ENCODE peak calls at places on chromosome 5, in four cellular contexts. One of them, this sample, is unnamed. For H3K4me1, the result is how much of the 10 kb centered on the place peaks cover.

GRCh38 chr5:66603164-66603563 is 7.0 kb downstream of the MAST4 start:
- DNase-seq in heart left ventricle: no peak
- DNase-seq in PC-9: no peak
- DNase-seq in stomach: no peak
- DNase-seq in this sample: no peak

GRCh38 chr5:27682600-27682999 is 644.2 kb upstream of the CDH9 start:
- DNase-seq in heart left ventricle: no peak
- DNase-seq in PC-9: no peak
- DNase-seq in stomach: no peak
- DNase-seq in this sample: no peak

GRCh38 chr5:143717400-143717799 is 94.6 kb upstream of the HMHB1 start:
- DNase-seq in heart left ventricle: no peak
- DNase-seq in PC-9: no peak
- DNase-seq in stomach: no peak
- DNase-seq in this sample: peak

GRCh38 chr5:2206244-2207108 is 323.8 kb upstream of the IRX4 start:
- DNase-seq in heart left ventricle: no peak
- DNase-seq in PC-9: no peak
- DNase-seq in stomach: no peak
- DNase-seq in this sample: no peak

GRCh38 chr5:16776611-16777251 is 159.4 kb downstream of the MYO10 start:
- DNase-seq in heart left ventricle: peak
- DNase-seq in PC-9: no peak
- DNase-seq in stomach: no peak
- DNase-seq in this sample: peak

GRCh38 chr5:30405821-30406220 is 787.7 kb upstream of the CDH6 start:
- DNase-seq in heart left ventricle: no peak
- DNase-seq in PC-9: no peak
- DNase-seq in stomach: no peak
- DNase-seq in this sample: peak

GRCh38 chr5:156922207-156922792 is 40.7 kb downstream of the TIMD4 start:
- DNase-seq in heart left ventricle: no peak
- DNase-seq in PC-9: no peak
- DNase-seq in stomach: no peak
- DNase-seq in this sample: no peak

GRCh38 chr5:127909078-127909477 is 174.5 kb upstream of the SLC12A2 start:
- DNase-seq in heart left ventricle: no peak
- DNase-seq in PC-9: peak
- DNase-seq in stomach: no peak
- DNase-seq in this sample: no peak

GRCh38 chr5:90488791-90489190 is 14.1 kb downstream of the POLR3G start:
- DNase-seq in heart left ventricle: no peak
- DNase-seq in PC-9: no peak
- DNase-seq in stomach: no peak
- DNase-seq in this sample: peak

GRCh38 chr5:41831155-41831554 is 39.1 kb downstream of the OXCT1 start:
- DNase-seq in heart left ventricle: no peak
- DNase-seq in PC-9: no peak
- DNase-seq in stomach: no peak
- DNase-seq in this sample: no peak

GRCh38 chr5:68225911-68226563 is 10.5 kb downstream of the PIK3R1 start:
- DNase-seq in heart left ventricle: peak
- DNase-seq in PC-9: no peak
- DNase-seq in stomach: no peak
- DNase-seq in this sample: no peak

GRCh38 chr5:43193952-43194321 is 1.9 kb downstream of the NIM1K start:
- DNase-seq in heart left ventricle: no peak
- DNase-seq in PC-9: no peak
- DNase-seq in stomach: no peak
- DNase-seq in this sample: no peak

GRCh38 chr5:1636981-1637638 is 113.3 kb upstream of the LPCAT1 start:
- DNase-seq in heart left ventricle: no peak
- DNase-seq in PC-9: no peak
- DNase-seq in stomach: no peak
- DNase-seq in this sample: no peak

GRCh38 chr5:135743684-135744083 is 90.8 kb upstream of the SLC25A48 start:
- DNase-seq in heart left ventricle: no peak
- DNase-seq in PC-9: no peak
- DNase-seq in stomach: no peak
- DNase-seq in this sample: no peak

GRCh38 chr5:178827636-178828035 is 32.1 kb upstream of the ZNF354B start:
- DNase-seq in heart left ventricle: no peak
- DNase-seq in PC-9: no peak
- DNase-seq in stomach: no peak
- DNase-seq in this sample: no peak

GRCh38 chr5:127645300-127645726 is 3.6 kb upstream of the CTXN3 start:
- DNase-seq in heart left ventricle: no peak
- DNase-seq in PC-9: no peak
- DNase-seq in stomach: no peak
- DNase-seq in this sample: no peak

GRCh38 chr5:76867827-76868693 is 18.2 kb downstream of the S100Z start:
- DNase-seq in heart left ventricle: peak
- DNase-seq in PC-9: peak
- DNase-seq in stomach: peak
- DNase-seq in this sample: peak

GRCh38 chr5:98839469-98840383 is 66.3 kb downstream of the RGMB start:
- DNase-seq in heart left ventricle: peak
- DNase-seq in PC-9: no peak
- DNase-seq in stomach: no peak
- DNase-seq in this sample: peak
- TF ChIP-seq CTCF in heart left ventricle: peak
- TF ChIP-seq CTCF in PC-9: peak
- TF ChIP-seq CTCF in stomach: no peak
- TF ChIP-seq CTCF in this sample: peak

GRCh38 chr5:172870261-172870806 is 36.3 kb downstream of the ERGIC1 start:
- DNase-seq in heart left ventricle: peak
- DNase-seq in PC-9: peak
- DNase-seq in stomach: no peak
- DNase-seq in this sample: peak

GRCh38 chr5:172868436-172868923 is 34.4 kb downstream of the ERGIC1 start:
- DNase-seq in heart left ventricle: no peak
- DNase-seq in PC-9: peak
- DNase-seq in stomach: no peak
- DNase-seq in this sample: no peak

GRCh38 chr5:172868924-172869565 is 35.0 kb downstream of the ERGIC1 start:
- DNase-seq in heart left ventricle: peak
- DNase-seq in PC-9: peak
- DNase-seq in stomach: peak
- DNase-seq in this sample: peak

GRCh38 chr5:172870807-172871431 is 36.9 kb downstream of the ERGIC1 start:
- DNase-seq in heart left ventricle: peak
- DNase-seq in PC-9: no peak
- DNase-seq in stomach: no peak
- DNase-seq in this sample: no peak

DNA sequence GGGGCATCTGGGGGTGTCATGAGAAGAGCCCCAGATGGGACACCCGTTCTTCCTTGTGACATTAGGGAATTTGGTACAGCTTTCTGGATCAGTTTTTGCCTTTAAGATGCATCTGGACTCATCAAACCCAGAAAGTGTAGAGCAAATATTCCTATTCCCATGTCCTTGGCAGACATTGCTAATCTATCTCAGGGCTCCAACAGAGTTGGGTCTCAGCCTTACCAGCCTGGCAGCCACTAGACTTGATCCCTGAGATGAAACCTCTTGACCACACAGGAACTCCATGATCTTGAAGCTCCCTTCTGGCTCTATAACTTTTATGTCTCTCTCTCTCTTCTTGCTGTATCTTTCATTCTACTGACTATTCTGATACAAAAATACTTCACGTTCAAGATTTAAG is 35.7 kb downstream of the ERGIC1 start:
- DNase-seq in heart left ventricle: no peak
- DNase-seq in PC-9: no peak
- DNase-seq in stomach: no peak
- DNase-seq in this sample: no peak
- H3K4me1 ChIP-seq in heart left ventricle: half or more
- H3K4me1 ChIP-seq in PC-9: under half
- H3K4me1 ChIP-seq in stomach: half or more
- H3K4me1 ChIP-seq in this sample: half or more

GRCh38 chr5:82100303-82101077 is 128.7 kb downstream of the ATG10 start:
- DNase-seq in heart left ventricle: no peak
- DNase-seq in PC-9: no peak
- DNase-seq in stomach: no peak
- DNase-seq in this sample: peak
- TF ChIP-seq CTCF in heart left ventricle: no peak
- TF ChIP-seq CTCF in PC-9: no peak
- TF ChIP-seq CTCF in stomach: no peak
- TF ChIP-seq CTCF in this sample: no peak

GRCh38 chr5:88663793-88664216 is 219.2 kb downstream of the MEF2C start:
- DNase-seq in heart left ventricle: no peak
- DNase-seq in PC-9: no peak
- DNase-seq in stomach: no peak
- DNase-seq in this sample: no peak
- H3K4me1 ChIP-seq in heart left ventricle: under half
- H3K4me1 ChIP-seq in PC-9: under half
- H3K4me1 ChIP-seq in stomach: under half
- H3K4me1 ChIP-seq in this sample: under half

GRCh38 chr5:22736443-22736842 is 116.7 kb downstream of the CDH12 start:
- DNase-seq in heart left ventricle: no peak
- DNase-seq in PC-9: no peak
- DNase-seq in stomach: no peak
- DNase-seq in this sample: no peak

GRCh38 chr5:22734907-22735306 is 118.2 kb downstream of the CDH12 start:
- DNase-seq in heart left ventricle: no peak
- DNase-seq in PC-9: no peak
- DNase-seq in stomach: no peak
- DNase-seq in this sample: no peak
- TF ChIP-seq CTCF in heart left ventricle: no peak
- TF ChIP-seq CTCF in PC-9: no peak
- TF ChIP-seq CTCF in stomach: no peak
- TF ChIP-seq CTCF in this sample: no peak